ENCODE peak calls at places on chromosomes 6 and 20, in eight cellular contexts. One of them, this sample, is unnamed.

GRCh38 chr6:89984926-89985743 is 90.9 kb downstream of the GJA10 start:
- DNase-seq in cardiac fibroblast: peak; percentile 27
- DNase-seq in endodermal cell: no peak
- DNase-seq in brain microvascular endothelial cell: peak; percentile 76
- DNase-seq in sigmoid colon: peak; percentile 72
- DNase-seq in left lung: no peak
- DNase-seq in HFF-Myc: peak; percentile 49
- DNase-seq in neural progenitor cell: peak; percentile 43
- DNase-seq in this sample: peak; percentile 80

GRCh38 chr20:61251529-61252393 is at the start of gene CDH4:
- DNase-seq in sigmoid colon: no peak
- DNase-seq in endodermal cell: peak; percentile 74
- DNase-seq in left lung: no peak
- DNase-seq in neural progenitor cell: peak; percentile 84
- DNase-seq in brain microvascular endothelial cell: no peak
- DNase-seq in HFF-Myc: no peak
- DNase-seq in cardiac fibroblast: no peak
- DNase-seq in this sample: no peak

GRCh38 chr20:12414446-12415274 is 497.0 kb downstream of the BTBD3 start:
- DNase-seq in endodermal cell: no peak
- DNase-seq in neural progenitor cell: no peak
- DNase-seq in HFF-Myc: no peak
- DNase-seq in cardiac fibroblast: peak; percentile 7
- DNase-seq in brain microvascular endothelial cell: no peak
- DNase-seq in left lung: no peak
- DNase-seq in sigmoid colon: no peak
- DNase-seq in this sample: no peak

GRCh38 chr20:10793741-10794140 is 119.9 kb upstream of the JAG1 start:
- DNase-seq in endodermal cell: peak; percentile 57
- DNase-seq in HFF-Myc: no peak
- DNase-seq in sigmoid colon: no peak
- DNase-seq in neural progenitor cell: peak; percentile 53
- DNase-seq in cardiac fibroblast: no peak
- DNase-seq in brain microvascular endothelial cell: no peak
- DNase-seq in left lung: peak; percentile 74
- DNase-seq in this sample: no peak

GRCh38 chr20:36315545-36316351 is 9.6 kb downstream of the DLGAP4 start:
- DNase-seq in endodermal cell: peak; percentile 45
- DNase-seq in sigmoid colon: peak; percentile 56
- DNase-seq in brain microvascular endothelial cell: no peak
- DNase-seq in cardiac fibroblast: no peak
- DNase-seq in HFF-Myc: no peak
- DNase-seq in neural progenitor cell: no peak
- DNase-seq in left lung: no peak
- DNase-seq in this sample: no peak

GRCh38 chr6:147922764-147923163 is 414.3 kb downstream of the SAMD5 start:
- DNase-seq in left lung: no peak
- DNase-seq in cardiac fibroblast: no peak
- DNase-seq in brain microvascular endothelial cell: no peak
- DNase-seq in HFF-Myc: no peak
- DNase-seq in endodermal cell: no peak
- DNase-seq in sigmoid colon: no peak
- DNase-seq in neural progenitor cell: no peak
- DNase-seq in this sample: no peak

GRCh38 chr6:169577974-169578373 is 123.9 kb downstream of the WDR27 start:
- DNase-seq in left lung: no peak
- DNase-seq in HFF-Myc: no peak
- DNase-seq in cardiac fibroblast: peak; percentile 13
- DNase-seq in neural progenitor cell: no peak
- DNase-seq in endodermal cell: no peak
- DNase-seq in sigmoid colon: no peak
- DNase-seq in brain microvascular endothelial cell: no peak
- DNase-seq in this sample: no peak

GRCh38 chr6:47000842-47001241 is 41.3 kb downstream of the ADGRF1 start:
- DNase-seq in sigmoid colon: no peak
- DNase-seq in endodermal cell: no peak
- DNase-seq in neural progenitor cell: no peak
- DNase-seq in brain microvascular endothelial cell: no peak
- DNase-seq in left lung: peak; percentile 61
- DNase-seq in cardiac fibroblast: no peak
- DNase-seq in HFF-Myc: no peak
- DNase-seq in this sample: peak; percentile 30

GRCh38 chr6:151284431-151285060 is 44.8 kb downstream of the AKAP12 start:
- DNase-seq in brain microvascular endothelial cell: no peak
- DNase-seq in HFF-Myc: no peak
- DNase-seq in neural progenitor cell: no peak
- DNase-seq in left lung: no peak
- DNase-seq in cardiac fibroblast: peak; percentile 53
- DNase-seq in endodermal cell: no peak
- DNase-seq in sigmoid colon: peak; percentile 47
- DNase-seq in this sample: no peak

GRCh38 chr20:36344517-36345132 is 38.5 kb downstream of the DLGAP4 start:
- DNase-seq in sigmoid colon: no peak
- DNase-seq in left lung: peak; percentile 23
- DNase-seq in neural progenitor cell: peak; percentile 92
- DNase-seq in endodermal cell: peak; percentile 96
- DNase-seq in cardiac fibroblast: peak; percentile 58
- DNase-seq in brain microvascular endothelial cell: peak; percentile 31
- DNase-seq in HFF-Myc: peak; percentile 7
- DNase-seq in this sample: peak; percentile 29

DNA sequence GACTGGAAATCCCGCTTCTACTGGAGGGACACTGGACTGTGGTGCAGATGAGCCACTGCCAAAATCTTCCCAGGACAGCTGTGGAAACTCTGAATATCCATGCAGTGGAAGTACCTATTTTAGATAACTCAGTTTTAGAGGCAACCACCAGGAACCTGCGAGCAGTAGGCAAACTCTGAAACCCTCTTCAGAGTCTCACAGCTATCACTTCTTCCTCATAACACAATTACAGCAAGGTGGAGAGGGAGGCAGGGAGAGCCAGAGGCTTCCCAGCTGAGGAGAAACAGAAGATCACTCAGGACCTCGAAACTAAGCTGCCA is 322.7 kb upstream of the NT5E start:
- DNase-seq in HFF-Myc: no peak
- DNase-seq in brain microvascular endothelial cell: no peak
- DNase-seq in cardiac fibroblast: no peak
- DNase-seq in endodermal cell: no peak
- DNase-seq in sigmoid colon: no peak
- DNase-seq in neural progenitor cell: no peak
- DNase-seq in left lung: no peak
- DNase-seq in this sample: no peak
- H3K4me3 ChIP-seq in HFF-Myc: no peak overlapping the region
- H3K4me3 ChIP-seq in brain microvascular endothelial cell: no peak overlapping the region
- H3K4me3 ChIP-seq in cardiac fibroblast: no peak overlapping the region
- H3K4me3 ChIP-seq in endodermal cell: no peak overlapping the region
- H3K4me3 ChIP-seq in sigmoid colon: no peak overlapping the region
- H3K4me3 ChIP-seq in neural progenitor cell: no peak overlapping the region
- H3K4me3 ChIP-seq in left lung: no peak overlapping the region
- H3K4me3 ChIP-seq in this sample: no peak overlapping the region

GRCh38 chr6:4009486-4009885 is 69.5 kb downstream of the FAM217A start:
- DNase-seq in neural progenitor cell: no peak
- DNase-seq in left lung: no peak
- DNase-seq in brain microvascular endothelial cell: no peak
- DNase-seq in sigmoid colon: no peak
- DNase-seq in endodermal cell: no peak
- DNase-seq in cardiac fibroblast: no peak
- DNase-seq in HFF-Myc: no peak
- DNase-seq in this sample: no peak

GRCh38 chr6:4010035-4010434 is 68.9 kb downstream of the FAM217A start:
- DNase-seq in left lung: no peak
- DNase-seq in cardiac fibroblast: no peak
- DNase-seq in sigmoid colon: no peak
- DNase-seq in brain microvascular endothelial cell: no peak
- DNase-seq in HFF-Myc: no peak
- DNase-seq in endodermal cell: no peak
- DNase-seq in neural progenitor cell: no peak
- DNase-seq in this sample: no peak

GRCh38 chr6:4004249-4004648 is 74.7 kb downstream of the FAM217A start:
- DNase-seq in cardiac fibroblast: no peak
- DNase-seq in neural progenitor cell: no peak
- DNase-seq in HFF-Myc: no peak
- DNase-seq in left lung: no peak
- DNase-seq in brain microvascular endothelial cell: no peak
- DNase-seq in sigmoid colon: no peak
- DNase-seq in endodermal cell: no peak
- DNase-seq in this sample: no peak

GRCh38 chr6:4010682-4011081 is 68.3 kb downstream of the FAM217A start:
- DNase-seq in left lung: no peak
- DNase-seq in HFF-Myc: no peak
- DNase-seq in cardiac fibroblast: no peak
- DNase-seq in brain microvascular endothelial cell: no peak
- DNase-seq in endodermal cell: no peak
- DNase-seq in sigmoid colon: no peak
- DNase-seq in neural progenitor cell: no peak
- DNase-seq in this sample: no peak

GRCh38 chr6:4008324-4009047 is 70.5 kb downstream of the FAM217A start:
- DNase-seq in cardiac fibroblast: peak; percentile 92
- DNase-seq in brain microvascular endothelial cell: peak; percentile 80
- DNase-seq in sigmoid colon: no peak
- DNase-seq in endodermal cell: no peak
- DNase-seq in left lung: no peak
- DNase-seq in neural progenitor cell: no peak
- DNase-seq in HFF-Myc: no peak
- DNase-seq in this sample: peak; percentile 91
- TF ChIP-seq CTCF in cardiac fibroblast: peak; percentile 55
- TF ChIP-seq CTCF in brain microvascular endothelial cell: peak; percentile 45
- TF ChIP-seq CTCF in sigmoid colon: peak; percentile 29
- TF ChIP-seq CTCF in endodermal cell: peak; percentile 59
- TF ChIP-seq CTCF in left lung: peak; percentile 21
- TF ChIP-seq CTCF in neural progenitor cell: peak; percentile 35
- TF ChIP-seq CTCF in HFF-Myc: no peak
- TF ChIP-seq CTCF in this sample: peak; percentile 71

GRCh38 chr6:109008537-109008950 is 86.1 kb downstream of the SESN1 start:
- DNase-seq in sigmoid colon: no peak
- DNase-seq in cardiac fibroblast: peak; percentile 73
- DNase-seq in left lung: no peak
- DNase-seq in brain microvascular endothelial cell: no peak
- DNase-seq in endodermal cell: no peak
- DNase-seq in neural progenitor cell: no peak
- DNase-seq in HFF-Myc: no peak
- DNase-seq in this sample: peak; percentile 37

GRCh38 chr6:109008061-109008460 is 86.6 kb downstream of the SESN1 start:
- DNase-seq in left lung: no peak
- DNase-seq in brain microvascular endothelial cell: no peak
- DNase-seq in endodermal cell: no peak
- DNase-seq in sigmoid colon: no peak
- DNase-seq in cardiac fibroblast: no peak
- DNase-seq in HFF-Myc: no peak
- DNase-seq in neural progenitor cell: peak; percentile 17
- DNase-seq in this sample: no peak

GRCh38 chr6:109008951-109009760 is 85.5 kb downstream of the SESN1 start:
- DNase-seq in sigmoid colon: peak; percentile 97
- DNase-seq in HFF-Myc: peak; percentile 22
- DNase-seq in brain microvascular endothelial cell: peak; percentile 79
- DNase-seq in left lung: peak; percentile 99
- DNase-seq in cardiac fibroblast: peak; percentile 85
- DNase-seq in endodermal cell: peak; percentile 96
- DNase-seq in neural progenitor cell: peak; percentile 98
- DNase-seq in this sample: peak; percentile 86

GRCh38 chr6:109007521-109007920 is 87.1 kb downstream of the SESN1 start:
- DNase-seq in sigmoid colon: no peak
- DNase-seq in cardiac fibroblast: no peak
- DNase-seq in neural progenitor cell: no peak
- DNase-seq in left lung: no peak
- DNase-seq in HFF-Myc: no peak
- DNase-seq in endodermal cell: no peak
- DNase-seq in brain microvascular endothelial cell: no peak
- DNase-seq in this sample: no peak

DNA sequence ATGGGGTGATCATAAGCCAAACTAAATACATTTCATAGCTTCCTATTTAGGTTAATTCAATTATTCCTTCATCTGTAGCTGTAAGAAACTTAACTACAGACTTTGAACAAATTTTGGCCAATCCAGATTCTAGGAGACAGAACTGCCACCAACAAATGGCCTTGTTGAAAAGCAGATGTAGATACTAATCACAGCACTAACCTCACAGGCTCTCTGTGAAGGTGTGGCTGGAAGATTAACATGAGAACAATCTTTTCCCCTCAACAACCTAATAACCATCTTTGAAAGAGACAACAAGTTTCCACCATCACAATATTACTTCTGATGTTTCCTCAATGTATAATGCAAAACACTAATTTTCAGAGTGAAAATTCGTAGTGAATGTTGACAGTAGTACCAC is 87.8 kb downstream of the SESN1 start:
- DNase-seq in sigmoid colon: no peak
- DNase-seq in HFF-Myc: no peak
- DNase-seq in neural progenitor cell: no peak
- DNase-seq in endodermal cell: no peak
- DNase-seq in brain microvascular endothelial cell: no peak
- DNase-seq in left lung: no peak
- DNase-seq in cardiac fibroblast: no peak
- DNase-seq in this sample: no peak
- H3K4me3 ChIP-seq in sigmoid colon: peak overlapping the region; percentile 97
- H3K4me3 ChIP-seq in HFF-Myc: peak overlapping the region; percentile 90
- H3K4me3 ChIP-seq in neural progenitor cell: no peak overlapping the region
- H3K4me3 ChIP-seq in endodermal cell: no peak overlapping the region
- H3K4me3 ChIP-seq in brain microvascular endothelial cell: no peak overlapping the region
- H3K4me3 ChIP-seq in left lung: no peak overlapping the region
- H3K4me3 ChIP-seq in cardiac fibroblast: no peak overlapping the region
- H3K4me3 ChIP-seq in this sample: no peak overlapping the region

GRCh38 chr6:72580281-72580940 is 41.5 kb upstream of the KCNQ5 start:
- DNase-seq in cardiac fibroblast: peak; percentile 93
- DNase-seq in sigmoid colon: no peak
- DNase-seq in brain microvascular endothelial cell: peak; percentile 76
- DNase-seq in endodermal cell: peak; percentile 67
- DNase-seq in left lung: no peak
- DNase-seq in HFF-Myc: peak; percentile 52
- DNase-seq in neural progenitor cell: peak; percentile 36
- DNase-seq in this sample: peak; percentile 91
- TF ChIP-seq CTCF in cardiac fibroblast: peak; percentile 80
- TF ChIP-seq CTCF in sigmoid colon: no peak
- TF ChIP-seq CTCF in brain microvascular endothelial cell: peak; percentile 84
- TF ChIP-seq CTCF in endodermal cell: peak; percentile 84
- TF ChIP-seq CTCF in left lung: no peak
- TF ChIP-seq CTCF in HFF-Myc: peak; percentile 74
- TF ChIP-seq CTCF in neural progenitor cell: peak; percentile 58
- TF ChIP-seq CTCF in this sample: peak; percentile 78

GRCh38 chr6:109678240-109678639 is 12.8 kb downstream of the AK9 start:
- DNase-seq in sigmoid colon: no peak
- DNase-seq in cardiac fibroblast: no peak
- DNase-seq in brain microvascular endothelial cell: no peak
- DNase-seq in endodermal cell: no peak
- DNase-seq in neural progenitor cell: no peak
- DNase-seq in HFF-Myc: no peak
- DNase-seq in left lung: no peak
- DNase-seq in this sample: no peak
- H3K4me3 ChIP-seq in sigmoid colon: no peak overlapping the region
- H3K4me3 ChIP-seq in cardiac fibroblast: no peak overlapping the region
- H3K4me3 ChIP-seq in brain microvascular endothelial cell: no peak overlapping the region
- H3K4me3 ChIP-seq in endodermal cell: no peak overlapping the region
- H3K4me3 ChIP-seq in neural progenitor cell: peak overlapping the region; percentile 31
- H3K4me3 ChIP-seq in HFF-Myc: no peak overlapping the region
- H3K4me3 ChIP-seq in left lung: no peak overlapping the region
- H3K4me3 ChIP-seq in this sample: no peak overlapping the region

GRCh38 chr6:18990313-18990978 is 603.3 kb downstream of the RNF144B start:
- DNase-seq in brain microvascular endothelial cell: peak; percentile 49
- DNase-seq in sigmoid colon: peak; percentile 77
- DNase-seq in HFF-Myc: peak; percentile 4
- DNase-seq in cardiac fibroblast: peak; percentile 25
- DNase-seq in left lung: peak; percentile 86
- DNase-seq in neural progenitor cell: peak; percentile 93
- DNase-seq in endodermal cell: peak; percentile 95
- DNase-seq in this sample: peak; percentile 20
- TF ChIP-seq CTCF in brain microvascular endothelial cell: peak; percentile 90
- TF ChIP-seq CTCF in sigmoid colon: peak; percentile 24
- TF ChIP-seq CTCF in HFF-Myc: peak; percentile 57
- TF ChIP-seq CTCF in cardiac fibroblast: peak; percentile 31
- TF ChIP-seq CTCF in left lung: peak; percentile 51
- TF ChIP-seq CTCF in neural progenitor cell: peak; percentile 84
- TF ChIP-seq CTCF in endodermal cell: peak; percentile 85
- TF ChIP-seq CTCF in this sample: peak; percentile 53

GRCh38 chr6:157840776-157841175 is 17.7 kb downstream of the SNX9 start:
- DNase-seq in neural progenitor cell: no peak
- DNase-seq in cardiac fibroblast: peak; percentile 62
- DNase-seq in sigmoid colon: no peak
- DNase-seq in brain microvascular endothelial cell: peak; percentile 48
- DNase-seq in endodermal cell: no peak
- DNase-seq in HFF-Myc: no peak
- DNase-seq in left lung: no peak
- DNase-seq in this sample: peak; percentile 68
- H3K4me3 ChIP-seq in neural progenitor cell: no peak overlapping the region
- H3K4me3 ChIP-seq in cardiac fibroblast: no peak overlapping the region
- H3K4me3 ChIP-seq in sigmoid colon: no peak overlapping the region
- H3K4me3 ChIP-seq in brain microvascular endothelial cell: no peak overlapping the region
- H3K4me3 ChIP-seq in endodermal cell: no peak overlapping the region
- H3K4me3 ChIP-seq in HFF-Myc: no peak overlapping the region
- H3K4me3 ChIP-seq in left lung: no peak overlapping the region
- H3K4me3 ChIP-seq in this sample: no peak overlapping the region

This sample was measured in AG10803.